ENCODE peak calls at places on chromosomes 2 and 18, in ten cellular contexts. P, O, A, S, R, M, V, K, Q and T are unnamed samples.

GRCh38 chr18:22186484-22186971 is 17.1 kb downstream of the GATA6 start:
- DNase-seq in P (no peak), O (no peak), A (no peak), S (no peak), R (no peak), M (no peak), V (no peak), K (no peak), Q (no peak), T (no peak)

GRCh38 chr18:67433971-67434370 is 82.5 kb downstream of the DSEL start:
- DNase-seq in P (no peak), O (no peak), A (no peak), S (no peak), R (no peak), M (no peak), V (no peak), K (no peak), Q (no peak), T (no peak)

GRCh38 chr18:48638451-48638850 is 99.6 kb downstream of the CTIF start:
- DNase-seq in P (peak), O (no peak), A (no peak), S (no peak), R (no peak), M (no peak), V (no peak), K (no peak), Q (no peak), T (no peak)

GRCh38 chr2:166163775-166164174 is 36.0 kb upstream of the SCN1A start:
- DNase-seq in P (no peak), O (no peak), A (no peak), S (no peak), R (no peak), M (no peak), V (no peak), K (no peak), Q (no peak), T (no peak)

GRCh38 chr2:6927186-6927585 is 10.0 kb downstream of the RNF144A start:
- DNase-seq in P (peak), O (no peak), A (no peak), S (no peak), R (no peak), M (no peak), V (no peak), K (no peak), Q (no peak), T (no peak)

GRCh38 chr18:12534820-12535219 is 123.1 kb downstream of the SPIRE1 start:
- DNase-seq in P (no peak), O (no peak), A (no peak), S (no peak), R (no peak), M (no peak), V (no peak), K (no peak), Q (no peak), T (no peak)

GRCh38 chr2:180763249-180763989 is 217.0 kb upstream of the UBE2E3 start:
- DNase-seq in P (no peak), O (peak), A (no peak), S (no peak), R (no peak), M (no peak), V (no peak), K (peak), Q (no peak), T (peak)

GRCh38 chr18:70781860-70782453 is 493.1 kb downstream of the SOCS6 start:
- DNase-seq in P (peak), O (peak), A (no peak), S (peak), R (peak), M (peak), V (peak), K (peak), Q (peak), T (peak)

GRCh38 chr2:235924675-235925063 is 243.5 kb downstream of the GBX2 start:
- DNase-seq in P (no peak), O (no peak), A (no peak), S (no peak), R (no peak), M (no peak), V (no peak), K (no peak), Q (no peak), T (no peak)

GRCh38 chr18:74590606-74591005 is 7.1 kb upstream of the ZNF407 start:
- DNase-seq in P (no peak), O (no peak), A (no peak), S (peak), R (no peak), M (no peak), V (no peak), K (no peak), Q (no peak), T (no peak)

GRCh38 chr2:202278944-202279343 is 13.4 kb downstream of the NOP58 start:
- DNase-seq in P (no peak), O (no peak), A (no peak), S (peak), R (no peak), M (no peak), V (no peak), K (peak), Q (no peak), T (no peak)

GRCh38 chr2:95297088-95297487 is at the start of gene KCNIP3:
- DNase-seq in P (no peak), O (peak), A (no peak), S (no peak), R (no peak), M (no peak), V (no peak), K (no peak), Q (no peak), T (no peak)

GRCh38 chr2:204078003-204078698 is 141.6 kb downstream of the ICOS start:
- DNase-seq in P (no peak), O (no peak), A (no peak), S (no peak), R (no peak), M (no peak), V (no peak), K (no peak), Q (no peak), T (no peak)

GRCh38 chr2:9753665-9754531 is 89.4 kb upstream of the TAF1B start:
- DNase-seq in P (peak), O (no peak), A (no peak), S (no peak), R (no peak), M (no peak), V (no peak), K (peak), Q (no peak), T (no peak)

GRCh38 chr2:170770008-170770303 is 222 bp upstream of the ERICH2 start:
- DNase-seq in P (no peak), O (peak), A (no peak), S (no peak), R (no peak), M (no peak), V (no peak), K (peak), Q (no peak), T (peak)

GRCh38 chr2:192773044-192773443 is 578.3 kb upstream of the TMEFF2 start:
- DNase-seq in P (no peak), O (no peak), A (no peak), S (no peak), R (no peak), M (no peak), V (no peak), K (no peak), Q (no peak), T (no peak)

GRCh38 chr2:69059731-69060290 is 46.8 kb downstream of the ANTXR1 start:
- DNase-seq in P (no peak), O (no peak), A (no peak), S (no peak), R (no peak), M (no peak), V (no peak), K (no peak), Q (no peak), T (no peak)

GRCh38 chr2:108585446-108585845 is 51.2 kb downstream of the LIMS1 start:
- DNase-seq in P (no peak), O (no peak), A (no peak), S (peak), R (no peak), M (no peak), V (no peak), K (no peak), Q (no peak), T (no peak)

GRCh38 chr2:11395389-11395788 is 51.0 kb upstream of the ROCK2 start:
- DNase-seq in P (no peak), O (no peak), A (no peak), S (no peak), R (no peak), M (no peak), V (no peak), K (no peak), Q (no peak), T (no peak)

GRCh38 chr2:2641541-2642410 is 310.7 kb upstream of the MYT1L start:
- DNase-seq in P (no peak), O (no peak), A (no peak), S (no peak), R (no peak), M (no peak), V (no peak), K (no peak), Q (no peak), T (no peak)

GRCh38 chr2:239299218-239299939 is 101.4 kb downstream of the HDAC4 start:
- DNase-seq in P (no peak), O (no peak), A (no peak), S (no peak), R (no peak), M (no peak), V (no peak), K (no peak), Q (no peak), T (no peak)

GRCh38 chr18:21444465-21445023 is 156.0 kb downstream of the ESCO1 start:
- DNase-seq in P (no peak), O (peak), A (no peak), S (peak), R (peak), M (no peak), V (no peak), K (peak), Q (no peak), T (no peak)

GRCh38 chr2:23828986-23829385 is 97.9 kb downstream of the ATAD2B start:
- DNase-seq in P (no peak), O (no peak), A (no peak), S (no peak), R (no peak), M (no peak), V (no peak), K (peak), Q (no peak), T (no peak)

GRCh38 chr2:144834954-144835633 is 315.2 kb upstream of the ZEB2 start:
- DNase-seq in P (no peak), O (no peak), A (peak), S (no peak), R (no peak), M (no peak), V (no peak), K (no peak), Q (no peak), T (no peak)

GRCh38 chr18:10234912-10235439 is 219.5 kb upstream of the APCDD1 start:
- DNase-seq in P (no peak), O (no peak), A (peak), S (peak), R (no peak), M (no peak), V (no peak), K (no peak), Q (no peak), T (no peak)

GRCh38 chr2:9106338-9107167 is 100.1 kb upstream of the ASAP2 start:
- DNase-seq in P (peak), O (peak), A (no peak), S (no peak), R (no peak), M (no peak), V (no peak), K (no peak), Q (no peak), T (no peak)

GRCh38 chr2:219140726-219141125 is 19.9 kb downstream of the NHEJ1 start:
- DNase-seq in P (no peak), O (no peak), A (no peak), S (no peak), R (no peak), M (no peak), V (no peak), K (no peak), Q (no peak), T (no peak)